ENCODE peak calls at places on chromosomes 13 and 19, in nine cellular contexts. One of them, this sample, is unnamed.

GRCh38 chr13:62847520-62847919 is 1431.9 kb upstream of the PCDH20 start:
- DNase-seq in K562: no peak
- DNase-seq in sigmoid colon: no peak
- DNase-seq in upper lobe of left lung: no peak
- DNase-seq in HepG2: no peak
- DNase-seq in suprapubic skin: no peak
- DNase-seq in SK-N-SH: no peak
- DNase-seq in H1: no peak
- DNase-seq in stomach: no peak
- DNase-seq in this sample: no peak

GRCh38 chr13:60090579-60090978 is 73.1 kb downstream of the DIAPH3 start:
- DNase-seq in SK-N-SH: no peak
- DNase-seq in K562: no peak
- DNase-seq in H1: no peak
- DNase-seq in stomach: no peak
- DNase-seq in suprapubic skin: no peak
- DNase-seq in HepG2: no peak
- DNase-seq in upper lobe of left lung: no peak
- DNase-seq in sigmoid colon: no peak
- DNase-seq in this sample: no peak

GRCh38 chr13:114072421-114072820 is 60.0 kb downstream of the RASA3 start:
- DNase-seq in upper lobe of left lung: no peak
- DNase-seq in SK-N-SH: no peak
- DNase-seq in stomach: no peak
- DNase-seq in K562: no peak
- DNase-seq in suprapubic skin: peak
- DNase-seq in H1: no peak
- DNase-seq in sigmoid colon: peak
- DNase-seq in HepG2: no peak
- DNase-seq in this sample: no peak

GRCh38 chr13:111184685-111185401 is 69.7 kb downstream of the ARHGEF7 start:
- DNase-seq in SK-N-SH: no peak
- DNase-seq in upper lobe of left lung: no peak
- DNase-seq in K562: no peak
- DNase-seq in stomach: no peak
- DNase-seq in H1: no peak
- DNase-seq in sigmoid colon: no peak
- DNase-seq in suprapubic skin: no peak
- DNase-seq in HepG2: no peak
- DNase-seq in this sample: peak

GRCh38 chr13:109000207-109000606 is 370.8 kb downstream of the MYO16 start:
- DNase-seq in sigmoid colon: no peak
- DNase-seq in H1: no peak
- DNase-seq in suprapubic skin: no peak
- DNase-seq in K562: no peak
- DNase-seq in SK-N-SH: no peak
- DNase-seq in HepG2: no peak
- DNase-seq in stomach: no peak
- DNase-seq in upper lobe of left lung: no peak
- DNase-seq in this sample: no peak

GRCh38 chr19:39236527-39236926 is 8.3 kb downstream of the IFNL3 start:
- DNase-seq in K562: no peak
- DNase-seq in stomach: peak
- DNase-seq in SK-N-SH: no peak
- DNase-seq in sigmoid colon: no peak
- DNase-seq in HepG2: no peak
- DNase-seq in H1: no peak
- DNase-seq in suprapubic skin: no peak
- DNase-seq in upper lobe of left lung: peak
- DNase-seq in this sample: peak

GRCh38 chr13:24042710-24043440 is 117.6 kb upstream of the SPATA13 start:
- DNase-seq in K562: no peak
- DNase-seq in SK-N-SH: no peak
- DNase-seq in upper lobe of left lung: no peak
- DNase-seq in stomach: no peak
- DNase-seq in suprapubic skin: no peak
- DNase-seq in HepG2: no peak
- DNase-seq in sigmoid colon: no peak
- DNase-seq in H1: no peak
- DNase-seq in this sample: no peak

GRCh38 chr19:23482829-23483228 is 87.6 kb upstream of the ZNF91 start:
- DNase-seq in SK-N-SH: no peak
- DNase-seq in K562: no peak
- DNase-seq in suprapubic skin: no peak
- DNase-seq in upper lobe of left lung: no peak
- DNase-seq in HepG2: no peak
- DNase-seq in stomach: no peak
- DNase-seq in H1: no peak
- DNase-seq in sigmoid colon: no peak
- DNase-seq in this sample: no peak

GRCh38 chr13:30145709-30146367 is 161.5 kb downstream of the KATNAL1 start:
- DNase-seq in H1: no peak
- DNase-seq in SK-N-SH: no peak
- DNase-seq in K562: no peak
- DNase-seq in stomach: no peak
- DNase-seq in upper lobe of left lung: no peak
- DNase-seq in HepG2: no peak
- DNase-seq in sigmoid colon: no peak
- DNase-seq in suprapubic skin: no peak
- DNase-seq in this sample: no peak

DNA sequence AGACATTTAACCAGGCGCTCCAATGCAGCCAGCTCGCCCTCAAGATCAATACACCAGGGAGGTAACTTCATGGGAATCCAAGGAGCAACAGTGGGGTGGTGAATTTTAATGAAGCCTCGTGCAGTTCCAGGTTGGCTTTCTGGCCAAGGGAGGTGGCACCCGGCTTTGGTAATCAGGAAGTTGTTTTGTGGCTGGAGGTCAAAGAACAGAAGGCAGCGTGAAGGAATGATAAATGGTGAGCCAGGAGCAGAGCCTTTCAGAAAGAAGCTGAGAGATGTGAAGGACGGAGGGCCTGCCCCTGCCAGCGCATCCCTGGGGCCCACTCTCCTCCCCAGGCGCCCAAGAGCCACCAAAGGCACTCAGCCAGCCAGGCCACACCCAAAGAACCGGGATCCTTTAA is 188.2 kb upstream of the TSC22D1 start:
- DNase-seq in suprapubic skin: no peak
- DNase-seq in SK-N-SH: no peak
- DNase-seq in sigmoid colon: no peak
- DNase-seq in upper lobe of left lung: peak
- DNase-seq in K562: no peak
- DNase-seq in stomach: peak
- DNase-seq in H1: no peak
- DNase-seq in HepG2: no peak
- DNase-seq in this sample: peak
- H3K4me3 ChIP-seq in suprapubic skin: peak
- H3K4me3 ChIP-seq in SK-N-SH: no peak
- H3K4me3 ChIP-seq in sigmoid colon: no peak
- H3K4me3 ChIP-seq in upper lobe of left lung: no peak
- H3K4me3 ChIP-seq in K562: no peak
- H3K4me3 ChIP-seq in stomach: no peak
- H3K4me3 ChIP-seq in H1: no peak
- H3K4me3 ChIP-seq in HepG2: peak
- H3K4me3 ChIP-seq in this sample: no peak

DNA sequence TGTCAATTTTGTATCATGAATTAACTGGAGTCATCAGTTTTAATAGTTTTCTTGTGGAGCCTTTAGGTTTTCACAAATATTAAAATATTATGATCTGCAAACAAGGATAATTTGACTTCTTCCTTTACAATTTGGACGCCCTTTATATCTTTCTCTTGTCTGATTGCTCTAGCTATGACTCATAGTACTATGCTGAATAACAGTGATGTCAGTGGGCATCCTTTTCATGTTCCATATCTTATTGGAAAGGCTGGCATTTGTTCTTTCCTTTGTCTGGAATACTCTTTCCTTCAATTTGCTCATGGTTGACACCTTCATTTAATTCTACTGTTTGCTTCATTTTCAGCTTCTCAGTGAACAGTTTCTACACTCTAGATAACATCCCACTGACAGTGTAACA is 1129.3 kb downstream of the SLITRK5 start:
- DNase-seq in SK-N-SH: no peak
- DNase-seq in upper lobe of left lung: no peak
- DNase-seq in HepG2: no peak
- DNase-seq in sigmoid colon: no peak
- DNase-seq in stomach: no peak
- DNase-seq in K562: no peak
- DNase-seq in suprapubic skin: no peak
- DNase-seq in H1: no peak
- DNase-seq in this sample: no peak
- TF ChIP-seq POLR2AphosphoS5 in SK-N-SH: no peak
- TF ChIP-seq POLR2AphosphoS5 in upper lobe of left lung: no peak
- TF ChIP-seq POLR2AphosphoS5 in HepG2: no peak
- TF ChIP-seq POLR2AphosphoS5 in sigmoid colon: no peak
- TF ChIP-seq POLR2AphosphoS5 in stomach: no peak
- TF ChIP-seq POLR2AphosphoS5 in K562: no peak
- TF ChIP-seq POLR2AphosphoS5 in suprapubic skin: no peak
- TF ChIP-seq POLR2AphosphoS5 in H1: no peak
- TF ChIP-seq POLR2AphosphoS5 in this sample: no peak

DNA sequence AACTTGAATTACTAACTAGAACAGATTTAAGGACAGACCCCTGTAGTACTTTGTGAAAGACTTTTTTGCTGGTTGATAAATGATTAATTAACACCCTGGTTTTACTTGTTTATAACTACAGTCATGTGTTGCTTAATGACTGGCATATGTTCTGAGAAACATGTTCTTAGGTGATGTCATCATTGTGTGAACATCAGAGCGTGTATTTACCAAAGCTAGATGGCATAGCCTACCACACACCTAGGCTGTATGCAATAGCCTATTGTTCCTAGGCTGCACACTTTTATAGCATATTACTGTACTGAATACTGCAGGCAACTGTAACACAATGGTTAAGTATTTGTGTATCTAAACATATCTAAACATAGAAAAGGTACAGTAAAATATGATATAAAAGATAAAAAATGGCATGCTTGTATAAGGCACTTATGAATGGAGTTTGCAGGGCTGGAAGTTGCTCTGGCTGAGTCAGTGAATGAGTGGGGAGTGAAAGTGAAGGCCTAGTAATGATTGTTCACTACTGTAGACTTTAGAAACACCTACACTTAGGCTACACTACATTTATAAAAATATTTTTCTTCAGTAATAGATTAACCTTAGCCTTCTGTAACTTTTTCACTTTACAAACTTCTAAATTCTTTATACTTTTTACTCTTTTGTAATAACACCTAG is 260.3 kb downstream of the KCNRG start:
- DNase-seq in HepG2: peak
- DNase-seq in sigmoid colon: no peak
- DNase-seq in upper lobe of left lung: no peak
- DNase-seq in suprapubic skin: no peak
- DNase-seq in H1: no peak
- DNase-seq in stomach: no peak
- DNase-seq in K562: no peak
- DNase-seq in SK-N-SH: no peak
- DNase-seq in this sample: no peak
- TF ChIP-seq EP300 in HepG2: no peak
- TF ChIP-seq EP300 in sigmoid colon: no peak
- TF ChIP-seq EP300 in upper lobe of left lung: no peak
- TF ChIP-seq EP300 in suprapubic skin: no peak
- TF ChIP-seq EP300 in H1: no peak
- TF ChIP-seq EP300 in stomach: no peak
- TF ChIP-seq EP300 in K562: no peak
- TF ChIP-seq EP300 in SK-N-SH: no peak
- TF ChIP-seq EP300 in this sample: no peak

GRCh38 chr13:105139048-105139379 is 1396.4 kb downstream of the EFNB2 start:
- DNase-seq in upper lobe of left lung: no peak
- DNase-seq in HepG2: no peak
- DNase-seq in suprapubic skin: no peak
- DNase-seq in K562: no peak
- DNase-seq in SK-N-SH: no peak
- DNase-seq in stomach: no peak
- DNase-seq in H1: no peak
- DNase-seq in sigmoid colon: no peak
- DNase-seq in this sample: no peak

GRCh38 chr13:105144020-105144419 is 1391.4 kb downstream of the EFNB2 start:
- DNase-seq in HepG2: no peak
- DNase-seq in suprapubic skin: no peak
- DNase-seq in stomach: no peak
- DNase-seq in SK-N-SH: no peak
- DNase-seq in sigmoid colon: no peak
- DNase-seq in H1: no peak
- DNase-seq in K562: no peak
- DNase-seq in upper lobe of left lung: no peak
- DNase-seq in this sample: no peak

GRCh38 chr13:105135852-105136251 is 1399.6 kb downstream of the EFNB2 start:
- DNase-seq in HepG2: no peak
- DNase-seq in stomach: no peak
- DNase-seq in SK-N-SH: peak
- DNase-seq in sigmoid colon: no peak
- DNase-seq in upper lobe of left lung: no peak
- DNase-seq in K562: no peak
- DNase-seq in H1: no peak
- DNase-seq in suprapubic skin: no peak
- DNase-seq in this sample: no peak

GRCh38 chr13:105142556-105142955 is 1392.9 kb downstream of the EFNB2 start:
- DNase-seq in K562: no peak
- DNase-seq in SK-N-SH: no peak
- DNase-seq in H1: no peak
- DNase-seq in stomach: no peak
- DNase-seq in HepG2: no peak
- DNase-seq in sigmoid colon: no peak
- DNase-seq in upper lobe of left lung: no peak
- DNase-seq in suprapubic skin: no peak
- DNase-seq in this sample: no peak

DNA sequence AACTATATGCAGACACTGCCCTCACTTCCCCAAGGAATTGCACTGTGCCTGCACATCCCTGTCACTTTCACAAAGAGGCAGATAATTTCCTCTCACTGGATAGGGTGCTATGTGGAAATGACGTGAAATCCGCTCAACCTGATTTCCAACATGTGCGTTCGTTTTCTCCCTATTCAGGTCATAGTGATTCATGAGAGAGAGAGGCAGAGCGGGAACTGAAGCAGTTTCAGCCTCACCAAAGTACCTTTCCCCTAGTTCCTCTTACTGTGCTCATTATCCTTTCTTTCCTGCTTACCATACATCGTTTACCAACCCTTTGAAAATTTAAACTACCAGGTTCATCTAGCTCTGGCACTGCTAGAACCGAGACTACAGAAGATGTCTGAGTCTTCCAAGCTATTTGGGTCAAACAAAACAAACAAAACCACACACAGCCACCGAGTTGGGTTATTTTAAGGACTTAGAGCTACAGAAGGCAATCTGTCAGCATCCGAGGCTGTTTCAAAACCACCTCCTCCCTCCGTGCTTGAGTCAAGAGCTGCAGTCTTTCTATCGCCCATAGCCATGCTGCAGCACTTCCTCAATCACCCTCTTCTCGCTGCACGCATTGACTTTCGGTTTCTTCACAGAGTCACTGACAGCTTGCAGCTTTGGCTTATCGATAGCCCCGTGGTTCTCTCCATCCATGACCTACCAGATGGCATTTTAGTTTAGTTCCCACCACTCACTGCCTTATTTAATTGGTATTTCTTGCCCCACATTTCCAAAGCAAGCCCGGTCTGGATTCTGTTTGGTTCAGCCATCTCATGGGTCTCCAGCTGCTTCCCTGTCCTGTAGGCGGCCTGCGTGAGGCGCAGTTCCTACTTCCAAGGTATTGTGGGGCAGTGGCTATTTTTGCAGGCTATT is 1395.8 kb downstream of the EFNB2 start:
- DNase-seq in HepG2: peak
- DNase-seq in K562: no peak
- DNase-seq in suprapubic skin: peak
- DNase-seq in sigmoid colon: peak
- DNase-seq in H1: no peak
- DNase-seq in upper lobe of left lung: no peak
- DNase-seq in SK-N-SH: no peak
- DNase-seq in stomach: peak
- DNase-seq in this sample: peak
- H3K4me3 ChIP-seq in HepG2: peak
- H3K4me3 ChIP-seq in K562: no peak
- H3K4me3 ChIP-seq in suprapubic skin: peak
- H3K4me3 ChIP-seq in sigmoid colon: peak
- H3K4me3 ChIP-seq in H1: no peak
- H3K4me3 ChIP-seq in upper lobe of left lung: peak
- H3K4me3 ChIP-seq in SK-N-SH: no peak
- H3K4me3 ChIP-seq in stomach: peak
- H3K4me3 ChIP-seq in this sample: no peak